ENCODE peak calls at places on chromosome 5, in nine cellular contexts. O is AG10803, Q is MM.1S, P is upper lobe of left lung, J is H7, M is aorta, G is HCT116, X is astrocyte of the cerebellum, W is HL-60. U is an unnamed sample.

GRCh38 chr5:146909496-146910068 is 31.0 kb upstream of the PPP2R2B start:
- DNase-seq in O (no peak), Q (no peak), P (no peak), J (no peak), M (no peak), G (no peak), X (no peak), W (no peak), U (no peak)

GRCh38 chr5:19605846-19606407 is 382.1 kb downstream of the CDH18 start:
- DNase-seq in O (no peak), Q (no peak), P (no peak), J (no peak), M (no peak), G (no peak), X (no peak), W (no peak), U (no peak)

GRCh38 chr5:17154211-17154996 is 63.0 kb upstream of the BASP1 start:
- DNase-seq in O (peak; percentile 64), Q (no peak), P (no peak), J (no peak), M (no peak), G (no peak), X (no peak), W (no peak), U (no peak)

GRCh38 chr5:179819296-179820126 is 1.2 kb upstream of the SQSTM1 start:
- DNase-seq in O (peak; percentile 64), Q (peak; percentile 39), P (peak; percentile 91), J (peak; percentile 90), M (peak; percentile 86), G (no peak), X (no peak), W (no peak), U (no peak)

GRCh38 chr5:95035891-95036675 is 248.8 kb downstream of the MCTP1 start:
- DNase-seq in O (no peak), Q (peak; percentile 28), P (no peak), J (no peak), M (no peak), G (no peak), X (no peak), W (no peak), U (no peak)

GRCh38 chr5:135367070-135367469 is 32.0 kb downstream of the MACROH2A1 start:
- DNase-seq in O (no peak), Q (no peak), P (no peak), J (no peak), M (no peak), G (no peak), X (peak; percentile 61), W (no peak), U (no peak)

GRCh38 chr5:132262882-132263547 is 5.5 kb downstream of the PDLIM4 start:
- DNase-seq in O (no peak), Q (no peak), P (no peak), J (no peak), M (no peak), G (no peak), X (no peak), W (no peak), U (no peak)

GRCh38 chr5:59583151-59583809 is 310.2 kb downstream of the PDE4D start:
- DNase-seq in O (no peak), Q (no peak), P (no peak), J (no peak), M (no peak), G (no peak), X (no peak), W (no peak), U (peak; percentile 49)

GRCh38 chr5:52356311-52356918 is 431.3 kb upstream of the ITGA1 start:
- DNase-seq in O (peak; percentile 1), Q (peak; percentile 54), P (no peak), J (no peak), M (no peak), G (no peak), X (peak; percentile 3), W (no peak), U (peak; percentile 8)

GRCh38 chr5:82221020-82221419 is 57.1 kb downstream of the RPS23 start:
- DNase-seq in O (no peak), Q (no peak), P (no peak), J (peak; percentile 17), M (no peak), G (no peak), X (no peak), W (no peak), U (no peak)

GRCh38 chr5:148471379-148471778 is 87.6 kb downstream of the FBXO38 start:
- DNase-seq in O (no peak), Q (no peak), P (no peak), J (no peak), M (no peak), G (no peak), X (no peak), W (no peak), U (no peak)

GRCh38 chr5:63439537-63439936 is 522.7 kb downstream of the HTR1A start:
- DNase-seq in O (no peak), Q (no peak), P (no peak), J (no peak), M (no peak), G (no peak), X (no peak), W (no peak), U (no peak)

GRCh38 chr5:176853151-176853793 is 42.9 kb downstream of the UNC5A start:
- DNase-seq in O (no peak), Q (no peak), P (peak; percentile 68), J (no peak), M (no peak), G (no peak), X (no peak), W (no peak), U (no peak)

GRCh38 chr5:95989283-95990048 is 27.8 kb upstream of the ELL2 start:
- DNase-seq in O (no peak), Q (no peak), P (no peak), J (no peak), M (no peak), G (no peak), X (no peak), W (no peak), U (peak; percentile 89)

GRCh38 chr5:156473271-156473935 is 146.4 kb downstream of the SGCD start:
- DNase-seq in O (peak; percentile 65), Q (no peak), P (no peak), J (no peak), M (no peak), G (no peak), X (peak; percentile 28), W (peak; percentile 71), U (no peak)

GRCh38 chr5:84383816-84384603 is 670 bp downstream of the EDIL3 start:
- DNase-seq in O (peak; percentile 41), Q (no peak), P (peak; percentile 85), J (peak; percentile 68), M (peak; percentile 62), G (no peak), X (no peak), W (no peak), U (no peak)

GRCh38 chr5:14675865-14676300 is 11.4 kb downstream of the OTULIN start:
- DNase-seq in O (no peak), Q (peak; percentile 19), P (no peak), J (no peak), M (no peak), G (no peak), X (no peak), W (no peak), U (no peak)

GRCh38 chr5:128782446-128782845 is 182.8 kb upstream of the SLC27A6 start:
- DNase-seq in O (peak; percentile 13), Q (no peak), P (no peak), J (no peak), M (peak; percentile 82), G (peak; percentile 12), X (peak; percentile 97), W (no peak), U (peak; percentile 57)

DNA sequence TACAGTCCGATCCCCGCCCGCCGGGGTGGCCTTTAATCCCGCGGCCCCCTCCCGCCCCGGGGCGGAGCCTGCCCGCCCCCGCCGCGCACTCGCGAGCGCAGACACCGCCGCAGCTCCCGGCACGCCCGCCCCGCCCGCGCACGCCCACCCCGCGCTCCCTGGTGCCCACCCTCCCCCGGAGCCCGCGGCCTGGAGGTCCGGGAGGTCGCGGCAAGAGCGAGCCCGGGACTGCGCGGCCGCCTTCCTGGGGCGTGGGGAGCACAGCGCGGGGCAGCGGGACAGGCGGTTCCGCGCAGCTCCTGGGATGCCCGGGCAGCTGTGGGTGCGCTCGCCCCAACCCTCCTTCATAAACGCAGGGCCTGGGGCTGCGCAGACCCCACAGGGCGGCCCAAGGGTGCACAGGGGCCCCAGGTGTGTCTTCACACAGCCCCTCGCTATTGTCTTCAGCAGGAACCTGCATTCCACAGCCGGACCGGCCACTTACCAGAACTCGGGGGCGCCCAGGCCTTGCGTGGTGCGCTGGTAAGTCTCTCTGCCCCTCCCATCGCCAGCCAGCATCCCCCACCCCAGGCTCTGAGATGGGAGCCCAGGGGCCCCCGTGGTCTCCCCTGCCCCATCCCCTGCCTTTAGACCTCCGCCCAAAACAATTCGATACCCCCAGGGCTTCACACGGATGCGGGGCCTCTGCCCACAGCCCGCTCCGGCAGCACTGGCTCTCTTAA is at the start of gene SLC9A3:
- DNase-seq in O (no peak), Q (no peak), P (peak; percentile 79), J (no peak), M (peak; percentile 36), G (no peak), X (no peak), W (no peak), U (no peak)
- H3K4me3 ChIP-seq in O (no peak within 1 kb of the TSS), Q (no peak within 1 kb of the TSS), P (peak within 1 kb of the TSS; percentile 20), J (peak within 1 kb of the TSS; percentile 27), M (no peak within 1 kb of the TSS), G (no peak within 1 kb of the TSS), X (no peak within 1 kb of the TSS), W (no peak within 1 kb of the TSS), U (no peak within 1 kb of the TSS)

GRCh38 chr5:150488519-150489357 is 19.2 kb upstream of the NDST1 start:
- DNase-seq in O (peak; percentile 94), Q (no peak), P (no peak), J (no peak), M (peak; percentile 87), G (no peak), X (peak; percentile 57), W (peak; percentile 93), U (no peak)
- H3K4me3 ChIP-seq in O (peak overlapping the region; percentile 86), Q (no peak overlapping the region), P (peak overlapping the region; percentile 90), J (no peak overlapping the region), M (no peak overlapping the region), G (no peak overlapping the region), X (peak overlapping the region; percentile 86), W (peak overlapping the region; percentile 30), U (peak overlapping the region; percentile 83)

GRCh38 chr5:172717481-172718195 is 53.4 kb downstream of the DUSP1 start:
- DNase-seq in O (no peak), Q (no peak), P (peak; percentile 39), J (peak; percentile 44), M (peak; percentile 48), G (no peak), X (no peak), W (no peak), U (no peak)
- H3K4me3 ChIP-seq in O (no peak overlapping the region), Q (no peak overlapping the region), P (no peak overlapping the region), J (no peak overlapping the region), M (no peak overlapping the region), G (no peak overlapping the region), X (no peak overlapping the region), W (no peak overlapping the region), U (no peak overlapping the region)

DNA sequence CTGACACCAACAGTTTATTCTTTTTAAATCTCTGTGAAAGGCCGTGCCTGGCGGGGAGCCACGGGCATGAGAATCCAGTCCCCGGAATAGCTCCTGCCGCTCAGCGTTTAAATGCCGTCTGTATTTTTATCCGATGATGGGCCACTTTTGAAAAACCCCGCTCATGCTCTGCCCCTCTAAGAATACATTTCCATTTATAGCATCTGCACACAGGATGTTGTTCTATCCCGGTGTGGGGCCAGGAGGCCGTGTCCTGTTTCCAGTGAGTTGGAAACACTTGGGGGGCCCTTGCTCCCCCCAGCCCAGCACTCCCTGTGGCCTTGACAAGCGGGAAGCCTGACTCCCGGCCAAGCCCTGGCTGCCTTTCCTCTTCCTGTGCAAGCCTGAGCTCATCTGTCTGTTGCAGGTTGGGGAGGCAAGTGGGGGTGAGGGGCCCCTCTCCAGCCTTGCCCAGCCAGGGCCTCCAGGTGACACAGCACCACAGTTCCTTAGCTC is 39.0 kb downstream of the ERGIC1 start:
- DNase-seq in O (peak; percentile 45), Q (no peak), P (no peak), J (peak; percentile 68), M (peak; percentile 91), G (no peak), X (peak; percentile 46), W (no peak), U (no peak)
- H3K4me3 ChIP-seq in O (no peak overlapping the region), Q (no peak overlapping the region), P (no peak overlapping the region), J (no peak overlapping the region), M (no peak overlapping the region), G (no peak overlapping the region), X (no peak overlapping the region), W (no peak overlapping the region), U (no peak overlapping the region)